ENCODE peak calls at places on chromosomes 3 and 15, in four cellular contexts. One of them, this sample, is unnamed.

GRCh38 chr3:106135451-106136160 is 266.8 kb upstream of the CBLB start:
- DNase-seq in HepG2: no peak
- DNase-seq in GM12878: no peak
- DNase-seq in K562: no peak
- DNase-seq in this sample: no peak

GRCh38 chr15:66294157-66294931 is 976 bp downstream of the DIS3L start:
- DNase-seq in HepG2: peak
- DNase-seq in GM12878: peak
- DNase-seq in K562: peak
- DNase-seq in this sample: peak

GRCh38 chr3:18679226-18679625 is 254.1 kb upstream of the SATB1 start:
- DNase-seq in HepG2: no peak
- DNase-seq in GM12878: no peak
- DNase-seq in K562: no peak
- DNase-seq in this sample: no peak

GRCh38 chr3:51436998-51437639 is 46.0 kb downstream of the RBM15B start:
- DNase-seq in HepG2: no peak
- DNase-seq in GM12878: no peak
- DNase-seq in K562: no peak
- DNase-seq in this sample: no peak

GRCh38 chr15:29534378-29534777 is 264.8 kb upstream of the NSMCE3 start:
- DNase-seq in HepG2: no peak
- DNase-seq in GM12878: no peak
- DNase-seq in K562: no peak
- DNase-seq in this sample: no peak

GRCh38 chr3:122977645-122978466 is 49.7 kb downstream of the SEMA5B start:
- DNase-seq in HepG2: peak
- DNase-seq in GM12878: no peak
- DNase-seq in K562: no peak
- DNase-seq in this sample: peak

GRCh38 chr15:89401636-89402252 is 67.1 kb upstream of the POLG start:
- DNase-seq in HepG2: no peak
- DNase-seq in GM12878: no peak
- DNase-seq in K562: peak
- DNase-seq in this sample: no peak

GRCh38 chr3:148991219-148992026 is at the start of gene GYG1:
- DNase-seq in HepG2: peak
- DNase-seq in GM12878: no peak
- DNase-seq in K562: peak
- DNase-seq in this sample: peak

GRCh38 chr3:112143251-112143650 is 10.2 kb upstream of the GCSAM start:
- DNase-seq in HepG2: no peak
- DNase-seq in GM12878: no peak
- DNase-seq in K562: no peak
- DNase-seq in this sample: no peak

GRCh38 chr3:44529927-44530326 is 25.1 kb upstream of the ZKSCAN7 start:
- DNase-seq in HepG2: no peak
- DNase-seq in GM12878: no peak
- DNase-seq in K562: peak
- DNase-seq in this sample: no peak

GRCh38 chr15:51793521-51793920 is 35.9 kb upstream of the TMOD3 start:
- DNase-seq in HepG2: no peak
- DNase-seq in GM12878: no peak
- DNase-seq in K562: no peak
- DNase-seq in this sample: no peak

GRCh38 chr3:101195951-101196713 is 124.2 kb downstream of the IMPG2 start:
- DNase-seq in HepG2: peak
- DNase-seq in GM12878: no peak
- DNase-seq in K562: peak
- DNase-seq in this sample: peak

GRCh38 chr3:176274161-176274560 is 923.1 kb downstream of the TBL1XR1 start:
- DNase-seq in HepG2: no peak
- DNase-seq in GM12878: no peak
- DNase-seq in K562: peak
- DNase-seq in this sample: no peak

GRCh38 chr3:12751548-12751947 is 7.5 kb downstream of the TMEM40 start:
- DNase-seq in HepG2: peak
- DNase-seq in GM12878: no peak
- DNase-seq in K562: no peak
- DNase-seq in this sample: no peak

GRCh38 chr3:195087321-195087720 is 183.6 kb downstream of the XXYLT1 start:
- DNase-seq in HepG2: no peak
- DNase-seq in GM12878: no peak
- DNase-seq in K562: no peak
- DNase-seq in this sample: no peak

GRCh38 chr3:104040896-104041295 is 1325.8 kb upstream of the ALCAM start:
- DNase-seq in HepG2: no peak
- DNase-seq in GM12878: no peak
- DNase-seq in K562: no peak
- DNase-seq in this sample: no peak

GRCh38 chr3:132593241-132593949 is 3.7 kb upstream of the ACKR4 start:
- DNase-seq in HepG2: no peak
- DNase-seq in GM12878: no peak
- DNase-seq in K562: no peak
- DNase-seq in this sample: no peak

GRCh38 chr3:148735597-148735996 is 37.9 kb downstream of the AGTR1 start:
- DNase-seq in HepG2: no peak
- DNase-seq in GM12878: no peak
- DNase-seq in K562: no peak
- DNase-seq in this sample: no peak

GRCh38 chr15:63107895-63108546 is 13.6 kb upstream of the LACTB start:
- DNase-seq in HepG2: peak
- DNase-seq in GM12878: no peak
- DNase-seq in K562: peak
- DNase-seq in this sample: no peak

GRCh38 chr3:133973249-133973980 is 56.3 kb downstream of the SLCO2A1 start:
- DNase-seq in HepG2: no peak
- DNase-seq in GM12878: no peak
- DNase-seq in K562: no peak
- DNase-seq in this sample: no peak

GRCh38 chr3:17772556-17772955 is 30.1 kb upstream of the TBC1D5 start:
- DNase-seq in HepG2: no peak
- DNase-seq in GM12878: no peak
- DNase-seq in K562: no peak
- DNase-seq in this sample: no peak

GRCh38 chr3:32304510-32304909 is 66.0 kb downstream of the CMTM8 start:
- DNase-seq in HepG2: peak
- DNase-seq in GM12878: no peak
- DNase-seq in K562: no peak
- DNase-seq in this sample: no peak

GRCh38 chr3:170717410-170718402 is 131.8 kb upstream of the SLC7A14 start:
- DNase-seq in HepG2: no peak
- DNase-seq in GM12878: no peak
- DNase-seq in K562: peak
- DNase-seq in this sample: no peak

GRCh38 chr3:124374583-124374982 is 355.7 kb upstream of the UMPS start:
- DNase-seq in HepG2: no peak
- DNase-seq in GM12878: no peak
- DNase-seq in K562: no peak
- DNase-seq in this sample: no peak

GRCh38 chr15:62989366-62990055 is 53.0 kb upstream of the TPM1 start:
- DNase-seq in HepG2: no peak
- DNase-seq in GM12878: no peak
- DNase-seq in K562: no peak
- DNase-seq in this sample: no peak

GRCh38 chr15:70490148-70490837 is 273.1 kb downstream of the UACA start:
- DNase-seq in HepG2: no peak
- DNase-seq in GM12878: no peak
- DNase-seq in K562: no peak
- DNase-seq in this sample: no peak

GRCh38 chr3:108645364-108645763 is 55.8 kb downstream of the DZIP3 start:
- DNase-seq in HepG2: no peak
- DNase-seq in GM12878: no peak
- DNase-seq in K562: no peak
- DNase-seq in this sample: no peak

GRCh38 chr3:12149029-12149428 is 9.7 kb downstream of the TIMP4 start:
- DNase-seq in HepG2: no peak
- DNase-seq in GM12878: no peak
- DNase-seq in K562: no peak
- DNase-seq in this sample: no peak

GRCh38 chr3:183287301-183287971 is 34.4 kb downstream of the B3GNT5 start:
- DNase-seq in HepG2: no peak
- DNase-seq in GM12878: no peak
- DNase-seq in K562: peak
- DNase-seq in this sample: no peak

GRCh38 chr15:67172172-67172571 is 82.3 kb downstream of the AAGAB start:
- DNase-seq in HepG2: no peak
- DNase-seq in GM12878: no peak
- DNase-seq in K562: no peak
- DNase-seq in this sample: no peak

GRCh38 chr3:97432914-97433313 is 331.6 kb upstream of the ARL6 start:
- DNase-seq in HepG2: no peak
- DNase-seq in GM12878: no peak
- DNase-seq in K562: no peak
- DNase-seq in this sample: no peak

DNA sequence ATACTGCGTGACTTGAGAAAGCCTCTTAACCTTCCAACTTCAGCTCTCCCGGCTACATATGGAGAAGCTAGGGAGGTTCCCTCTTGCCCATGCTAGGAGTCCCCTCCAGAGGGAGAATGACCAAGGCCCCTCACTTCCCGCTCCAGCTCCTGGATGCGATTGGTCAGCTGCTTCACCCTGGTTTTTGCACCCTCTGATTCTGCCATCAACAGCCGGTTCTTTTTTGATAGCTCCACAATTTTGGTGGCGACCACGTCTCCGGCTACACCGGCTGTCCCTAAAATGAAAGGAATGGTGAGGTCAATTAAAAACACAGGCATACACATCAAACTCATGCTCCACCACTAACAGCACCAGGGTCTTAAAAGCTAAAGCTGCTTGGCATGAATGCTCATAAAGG is 20.6 kb downstream of the CCDC13 start:
- DNase-seq in HepG2: no peak
- DNase-seq in GM12878: no peak
- DNase-seq in K562: no peak
- DNase-seq in this sample: no peak
- TF ChIP-seq FOXK2 in HepG2: no peak
- TF ChIP-seq FOXK2 in GM12878: no peak
- TF ChIP-seq FOXK2 in K562: no peak
- TF ChIP-seq FOXK2 in this sample: no peak

GRCh38 chr3:15289661-15290060 is 42.7 kb downstream of the SH3BP5 start:
- DNase-seq in HepG2: no peak
- DNase-seq in GM12878: no peak
- DNase-seq in K562: no peak
- DNase-seq in this sample: no peak

GRCh38 chr3:15292765-15293522 is 39.4 kb downstream of the SH3BP5 start:
- DNase-seq in HepG2: no peak
- DNase-seq in GM12878: no peak
- DNase-seq in K562: no peak
- DNase-seq in this sample: no peak

GRCh38 chr3:15294914-15295313 is 37.5 kb downstream of the SH3BP5 start:
- DNase-seq in HepG2: no peak
- DNase-seq in GM12878: no peak
- DNase-seq in K562: no peak
- DNase-seq in this sample: no peak

GRCh38 chr3:15290731-15291130 is 41.7 kb downstream of the SH3BP5 start:
- DNase-seq in HepG2: no peak
- DNase-seq in GM12878: no peak
- DNase-seq in K562: no peak
- DNase-seq in this sample: no peak

DNA sequence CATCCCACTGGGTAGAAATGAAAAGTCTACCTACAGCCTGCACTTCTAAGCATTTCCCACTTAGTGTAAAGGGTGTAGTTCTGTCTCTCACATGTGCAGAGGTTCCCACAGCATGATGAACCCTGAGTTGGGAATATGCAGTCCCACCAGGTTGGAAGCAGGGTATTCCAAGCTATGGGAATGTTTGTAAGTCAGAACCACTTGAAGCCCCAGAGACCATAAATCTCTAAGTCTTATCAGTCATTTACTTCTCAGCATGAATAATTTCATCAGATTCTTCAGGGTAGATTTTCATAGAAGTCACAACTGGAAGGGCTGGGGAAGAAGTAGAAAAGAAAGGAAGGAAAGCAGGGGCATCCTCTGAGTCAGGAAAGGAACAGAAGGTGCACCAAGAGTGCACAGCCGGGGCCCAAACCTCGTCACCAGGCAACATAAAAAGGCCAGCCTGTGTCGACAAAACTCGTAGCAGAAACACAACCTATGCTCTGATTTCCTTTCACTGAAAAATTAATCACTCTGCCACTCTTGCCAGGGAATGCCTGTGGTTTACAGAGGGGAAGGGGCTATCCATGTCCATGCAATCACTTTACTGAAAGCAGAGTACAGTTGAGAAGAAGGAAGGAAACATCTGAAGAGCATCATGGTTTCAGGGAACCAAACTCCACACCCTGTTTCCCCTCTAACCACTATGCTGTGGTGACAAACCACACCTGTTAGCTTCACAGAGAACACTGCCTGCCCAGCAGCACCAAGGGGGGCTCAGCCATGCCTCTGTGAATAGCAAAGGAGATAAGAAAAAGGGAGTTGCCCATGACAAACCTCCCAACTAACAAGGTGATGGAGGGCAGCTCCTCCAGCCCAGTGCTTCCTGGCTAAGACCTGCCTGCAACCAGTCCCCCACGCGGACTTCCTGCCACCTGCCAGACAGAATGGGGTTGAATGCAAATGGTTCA is 40.5 kb downstream of the SH3BP5 start:
- DNase-seq in HepG2: no peak
- DNase-seq in GM12878: peak
- DNase-seq in K562: no peak
- DNase-seq in this sample: no peak
- TF ChIP-seq FOXK2 in HepG2: no peak
- TF ChIP-seq FOXK2 in GM12878: no peak
- TF ChIP-seq FOXK2 in K562: no peak
- TF ChIP-seq FOXK2 in this sample: no peak

GRCh38 chr3:118036215-118036614 is 998.4 kb downstream of the IGSF11 start:
- DNase-seq in HepG2: no peak
- DNase-seq in GM12878: no peak
- DNase-seq in K562: no peak
- DNase-seq in this sample: no peak
- TF ChIP-seq FOXK2 in HepG2: no peak
- TF ChIP-seq FOXK2 in GM12878: no peak
- TF ChIP-seq FOXK2 in K562: no peak
- TF ChIP-seq FOXK2 in this sample: no peak

GRCh38 chr3:71132995-71133730 is 450.4 kb downstream of the FOXP1 start:
- DNase-seq in HepG2: no peak
- DNase-seq in GM12878: no peak
- DNase-seq in K562: peak
- DNase-seq in this sample: no peak
- TF ChIP-seq FOXK2 in HepG2: no peak
- TF ChIP-seq FOXK2 in GM12878: no peak
- TF ChIP-seq FOXK2 in K562: no peak
- TF ChIP-seq FOXK2 in this sample: no peak

GRCh38 chr3:159897331-159898075 is 91.1 kb upstream of the IL12A start:
- DNase-seq in HepG2: no peak
- DNase-seq in GM12878: no peak
- DNase-seq in K562: no peak
- DNase-seq in this sample: no peak
- TF ChIP-seq FOXK2 in HepG2: no peak
- TF ChIP-seq FOXK2 in GM12878: no peak
- TF ChIP-seq FOXK2 in K562: no peak
- TF ChIP-seq FOXK2 in this sample: no peak

GRCh38 chr3:142007710-142008399 is 131.4 kb downstream of the ATP1B3 start:
- DNase-seq in HepG2: no peak
- DNase-seq in GM12878: no peak
- DNase-seq in K562: peak
- DNase-seq in this sample: no peak
- TF ChIP-seq FOXK2 in HepG2: no peak
- TF ChIP-seq FOXK2 in GM12878: no peak
- TF ChIP-seq FOXK2 in K562: no peak
- TF ChIP-seq FOXK2 in this sample: no peak

GRCh38 chr15:59532770-59533379 is 78.7 kb upstream of the GCNT3 start:
- DNase-seq in HepG2: peak
- DNase-seq in GM12878: no peak
- DNase-seq in K562: peak
- DNase-seq in this sample: peak
- TF ChIP-seq FOXK2 in HepG2: no peak
- TF ChIP-seq FOXK2 in GM12878: no peak
- TF ChIP-seq FOXK2 in K562: no peak
- TF ChIP-seq FOXK2 in this sample: no peak